ENCODE peak calls at places on chromosomes 7 and 10, in five cellular contexts. U is effector memory CD4-positive, alpha-beta T cell; P is testis; R is HCT116; N is astrocyte of the spinal cord. I is an unnamed sample.

GRCh38 chr10:5892007-5892406 is 2.0 kb downstream of the FBH1 start:
- DNase-seq in R (no peak), P (no peak), U (no peak), N (peak; percentile 6), I (no peak)

GRCh38 chr7:100626530-100627237 is 14.3 kb downstream of the MOSPD3 start:
- DNase-seq in P (peak; percentile 83), N (peak; percentile 73), R (peak; percentile 63), U (peak; percentile 87), I (no peak)

GRCh38 chr10:26438534-26439269 is 561 bp downstream of the APBB1IP start:
- DNase-seq in P (no peak), U (peak; percentile 35), N (no peak), R (no peak), I (no peak)

GRCh38 chr10:128055061-128055868 is 71.0 kb downstream of the MKI67 start:
- DNase-seq in R (no peak), U (no peak), P (no peak), N (no peak), I (no peak)

GRCh38 chr7:142832452-142832851 is 22.4 kb upstream of the EPHB6 start:
- DNase-seq in N (no peak), P (no peak), R (no peak), U (no peak), I (no peak)

GRCh38 chr7:123324283-123324682 is 124.5 kb upstream of the SLC13A1 start:
- DNase-seq in P (no peak), N (no peak), U (no peak), R (no peak), I (no peak)

GRCh38 chr7:155725073-155725346 is 80.5 kb downstream of the RBM33 start:
- DNase-seq in U (no peak), R (no peak), N (no peak), P (no peak), I (no peak)

GRCh38 chr10:52442576-52442975 is 128.5 kb downstream of the DKK1 start:
- DNase-seq in U (no peak), R (no peak), P (no peak), N (peak; percentile 44), I (no peak)

GRCh38 chr7:158863611-158864506 is 7.5 kb downstream of the DYNC2I1 start:
- DNase-seq in R (peak; percentile 31), U (no peak), N (peak; percentile 64), P (peak; percentile 80), I (no peak)

GRCh38 chr7:25496394-25497103 is 268.3 kb upstream of the NPVF start:
- DNase-seq in R (no peak), U (no peak), P (no peak), N (no peak), I (no peak)

GRCh38 chr10:43075612-43076003 is 1.3 kb upstream of the RET start:
- DNase-seq in U (no peak), N (no peak), R (peak; percentile 19), P (no peak), I (no peak)

GRCh38 chr10:77493851-77494788 is 143.5 kb downstream of the KCNMA1 start:
- DNase-seq in U (no peak), N (peak; percentile 61), P (no peak), R (peak; percentile 32), I (no peak)

GRCh38 chr10:87613766-87614165 is 45.9 kb upstream of the PAPSS2 start:
- DNase-seq in R (no peak), N (no peak), U (no peak), P (no peak), I (no peak)

GRCh38 chr7:94056796-94057207 is 52.6 kb upstream of the BET1 start:
- DNase-seq in P (no peak), N (peak; percentile 87), R (no peak), U (no peak), I (no peak)

GRCh38 chr7:155291045-155291530 is 6.6 kb upstream of the INSIG1 start:
- DNase-seq in R (peak; percentile 80), N (peak; percentile 38), U (no peak), P (no peak), I (peak; percentile 46)

GRCh38 chr7:99563650-99564049 is 5.2 kb downstream of the ZNF655 start:
- DNase-seq in R (no peak), P (no peak), U (no peak), N (peak; percentile 85), I (no peak)

GRCh38 chr7:116686033-116686432 is 14.0 kb downstream of the MET start:
- DNase-seq in N (no peak), R (no peak), U (no peak), P (no peak), I (no peak)

GRCh38 chr7:31120800-31121513 is 68.8 kb downstream of the ADCYAP1R1 start:
- DNase-seq in R (no peak), P (no peak), U (no peak), N (no peak), I (no peak)

GRCh38 chr7:11716185-11716584 is 115.8 kb downstream of the THSD7A start:
- DNase-seq in N (peak; percentile 68), R (peak; percentile 16), P (peak; percentile 23), U (no peak), I (peak; percentile 44)

GRCh38 chr10:30422981-30423654 is 10.9 kb upstream of the MAP3K8 start:
- DNase-seq in N (peak; percentile 56), P (peak; percentile 23), R (no peak), U (no peak), I (no peak)

GRCh38 chr7:29649876-29650275 is 86.2 kb downstream of the PRR15 start:
- DNase-seq in U (no peak), R (no peak), N (no peak), P (no peak), I (no peak)

GRCh38 chr10:73865459-73866442 is 8.6 kb downstream of the CAMK2G start:
- DNase-seq in P (no peak), R (no peak), U (peak; percentile 31), N (no peak), I (no peak)

GRCh38 chr7:84251183-84251845 is 56.7 kb upstream of the SEMA3A start:
- DNase-seq in N (peak; percentile 94), U (no peak), P (no peak), R (no peak), I (peak; percentile 69)

GRCh38 chr7:88111136-88111748 is 108.6 kb downstream of the SRI start:
- DNase-seq in N (peak; percentile 74), U (no peak), P (no peak), R (peak; percentile 36), I (no peak)

GRCh38 chr7:70317356-70317755 is 719.1 kb downstream of the AUTS2 start:
- DNase-seq in P (no peak), R (no peak), N (peak; percentile 25), U (no peak), I (no peak)

GRCh38 chr10:132688580-132689420 is 97.1 kb downstream of the NKX6-2 start:
- DNase-seq in N (no peak), U (no peak), R (no peak), P (no peak), I (no peak)

GRCh38 chr10:4701016-4701415 is 125.0 kb upstream of the AKR1E2 start:
- DNase-seq in R (no peak), P (no peak), U (no peak), N (no peak), I (no peak)

GRCh38 chr10:104150206-104150605 is 28.2 kb downstream of the SFR1 start:
- DNase-seq in U (no peak), P (no peak), R (no peak), N (no peak), I (no peak)

GRCh38 chr7:131108212-131108980 is 219.3 kb upstream of the MKLN1 start:
- DNase-seq in R (no peak), U (peak; percentile 33), P (no peak), N (peak; percentile 20), I (no peak)

GRCh38 chr7:73428697-73429005 is 4.9 kb upstream of the FZD9 start:
- DNase-seq in R (no peak), P (no peak), N (no peak), U (no peak), I (no peak)

DNA sequence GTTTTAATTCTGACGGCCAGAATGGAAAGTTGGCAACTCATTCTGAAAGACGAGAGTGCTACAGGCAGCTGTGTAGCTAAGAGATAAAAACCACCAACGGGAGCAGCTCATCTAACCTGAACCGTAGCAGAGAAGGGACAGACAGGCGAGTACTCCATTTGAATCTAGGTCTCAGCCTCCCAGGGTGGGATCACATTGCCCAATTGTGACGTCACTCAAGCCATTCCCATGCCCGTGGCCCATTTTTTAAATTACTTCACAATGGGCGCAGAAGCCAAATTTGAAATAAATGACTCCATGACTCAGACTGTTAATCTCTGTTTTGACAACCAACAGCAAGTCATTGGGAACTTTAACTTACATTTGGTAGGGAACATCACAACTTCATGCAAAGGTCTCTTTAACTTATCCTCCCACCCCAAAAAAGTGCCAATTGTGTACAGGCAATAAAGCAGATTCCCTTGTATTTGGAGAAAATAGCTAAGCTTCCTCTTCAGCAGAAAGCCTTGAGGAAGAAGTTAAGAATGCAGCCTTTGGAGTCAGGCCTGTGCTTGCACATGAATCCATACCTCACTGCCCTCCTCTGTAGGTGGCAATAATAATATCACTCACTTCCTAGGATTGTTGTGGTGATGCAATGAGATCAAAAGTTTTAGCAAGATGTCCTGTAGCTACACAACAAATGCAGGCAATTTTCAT is 93.2 kb upstream of the KIF5B start:
- DNase-seq in P (no peak), N (peak; percentile 96), U (no peak), R (peak; percentile 35), I (no peak)
- H3K4me3 ChIP-seq in P (no peak overlapping the region), N (no peak overlapping the region), U (no peak overlapping the region), R (no peak overlapping the region), I (no peak overlapping the region)

DNA sequence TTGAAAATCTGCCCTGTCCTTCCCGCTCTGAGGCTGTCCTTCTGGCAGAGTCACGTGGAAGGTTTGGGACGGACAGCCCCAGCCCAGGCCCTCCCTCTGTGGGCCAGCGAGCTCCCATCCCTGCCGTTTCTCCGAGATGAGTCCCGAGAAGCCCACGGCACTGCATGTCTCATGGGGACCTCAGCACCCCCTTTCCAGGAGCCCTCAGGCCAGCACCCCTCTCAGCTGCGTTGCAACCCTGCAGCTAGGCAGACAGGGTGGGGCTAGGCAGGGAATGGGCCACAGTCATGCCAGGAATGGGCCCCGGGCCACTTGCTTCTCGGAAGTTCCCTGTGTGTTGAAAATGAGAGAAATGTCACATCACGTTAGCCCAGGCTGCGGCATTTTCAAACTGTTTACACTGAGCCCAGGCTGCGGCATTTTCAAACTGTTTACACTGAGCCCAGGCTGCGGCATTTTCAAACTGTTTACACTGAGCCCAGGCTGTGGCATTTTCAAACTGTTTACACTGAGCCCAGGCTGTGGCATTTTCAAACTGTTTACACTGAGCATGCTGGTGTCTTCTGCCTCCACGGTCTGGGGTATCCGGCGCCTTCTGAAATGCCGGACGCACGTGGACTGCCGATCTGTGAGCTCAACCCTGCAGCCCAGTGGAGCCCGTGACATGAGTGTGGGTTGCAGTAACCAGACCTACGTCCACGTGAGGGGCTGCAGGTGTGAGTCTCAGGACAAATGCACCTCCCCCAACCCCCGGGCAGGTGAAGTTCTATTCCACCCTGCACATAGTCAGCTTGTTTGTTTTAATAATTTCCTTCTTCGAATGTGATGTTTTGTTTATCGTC is 42.6 kb downstream of the FAM20C start:
- DNase-seq in U (no peak), P (peak; percentile 72), R (no peak), N (no peak), I (no peak)
- H3K4me3 ChIP-seq in U (no peak overlapping the region), P (no peak overlapping the region), R (no peak overlapping the region), N (no peak overlapping the region), I (no peak overlapping the region)

GRCh38 chr7:17770710-17771375 is 169.5 kb downstream of the SNX13 start:
- DNase-seq in R (no peak), N (no peak), U (no peak), P (no peak), I (no peak)
- H3K4me3 ChIP-seq in R (no peak overlapping the region), N (no peak overlapping the region), U (no peak overlapping the region), P (no peak overlapping the region), I (no peak overlapping the region)

DNA sequence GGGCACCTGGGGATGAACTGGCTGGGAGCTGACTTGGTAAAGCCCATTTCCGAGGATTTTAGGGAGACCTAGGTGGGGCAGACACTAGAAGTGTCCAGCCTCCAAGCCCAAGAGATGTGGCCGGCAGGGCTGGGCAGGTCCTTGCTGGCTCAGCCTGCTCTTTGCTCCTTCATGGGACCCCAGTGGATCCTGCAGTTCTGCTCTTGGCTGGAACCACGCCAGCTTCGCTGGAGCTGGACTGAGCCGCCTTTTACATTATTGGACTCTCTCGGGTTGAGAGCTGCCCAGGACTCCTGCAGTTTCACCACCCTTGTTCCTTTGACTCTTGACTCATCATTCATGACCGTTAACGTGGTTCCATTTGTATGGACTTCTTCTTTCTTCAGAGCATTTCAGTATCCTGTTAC is 5.7 kb downstream of the PPIF start:
- DNase-seq in R (no peak), P (peak; percentile 13), U (no peak), N (no peak), I (no peak)
- H3K4me3 ChIP-seq in R (no peak overlapping the region), P (no peak overlapping the region), U (no peak overlapping the region), N (no peak overlapping the region), I (no peak overlapping the region)

I was measured in HFF-Myc.